ENCODE peak calls at places on chromosome 15, in four cellular contexts. I is ovary; F is astrocyte of the spinal cord; P is CD8-positive, alpha-beta T cell. C is an unnamed sample.

GRCh38 chr15:98547741-98548166 is 100.6 kb upstream of the IGF1R start:
- DNase-seq in P (no peak), I (peak; percentile 58), F (peak; percentile 6), C (no peak)

GRCh38 chr15:41019174-41019573 is 65.9 kb downstream of the CHAC1 start:
- DNase-seq in P (no peak), F (no peak), I (no peak), C (no peak)

GRCh38 chr15:40873625-40874561 is at the start of gene RHOV:
- DNase-seq in F (peak; percentile 35), I (peak; percentile 58), P (peak; percentile 55), C (no peak)

GRCh38 chr15:31004220-31004733 is 12.8 kb upstream of the MTMR10 start:
- DNase-seq in I (no peak), F (no peak), P (no peak), C (no peak)

GRCh38 chr15:46041907-46042306 is 407.1 kb downstream of the SQOR start:
- DNase-seq in F (no peak), P (no peak), I (no peak), C (no peak)

GRCh38 chr15:99239545-99240198 is 9.7 kb downstream of the TTC23 start:
- DNase-seq in I (no peak), P (no peak), F (peak; percentile 11), C (no peak)

GRCh38 chr15:99037646-99038045 is 30.1 kb upstream of the PGPEP1L start:
- DNase-seq in I (no peak), F (no peak), P (no peak), C (no peak)

GRCh38 chr15:25568751-25569150 is 129.9 kb upstream of the UBE3A start:
- DNase-seq in P (no peak), F (no peak), I (no peak), C (no peak)

GRCh38 chr15:99507732-99508571 is 57.8 kb upstream of the MEF2A start:
- DNase-seq in F (peak; percentile 62), P (no peak), I (peak; percentile 67), C (no peak)

GRCh38 chr15:89034305-89034704 is 54.0 kb upstream of the ABHD2 start:
- DNase-seq in F (peak; percentile 23), I (no peak), P (no peak), C (no peak)

GRCh38 chr15:60590935-60591490 is 112.1 kb upstream of the ICE2 start:
- DNase-seq in F (peak; percentile 26), P (peak; percentile 43), I (peak; percentile 75), C (no peak)

GRCh38 chr15:67077641-67078215 is 12.3 kb downstream of the SMAD3 start:
- DNase-seq in F (no peak), P (no peak), I (no peak), C (no peak)

GRCh38 chr15:39574416-39574815 is 6.5 kb upstream of the THBS1 start:
- DNase-seq in I (no peak), P (no peak), F (no peak), C (no peak)

GRCh38 chr15:66783327-66784124 is 81.5 kb downstream of the SMAD6 start:
- DNase-seq in F (no peak), P (no peak), I (no peak), C (no peak)

GRCh38 chr15:101579766-101580165 is 72.4 kb downstream of the TM2D3 start:
- DNase-seq in P (no peak), I (no peak), F (peak; percentile 12), C (peak; percentile 59)

GRCh38 chr15:90266061-90266431 is 574 bp downstream of the NGRN start:
- DNase-seq in P (peak; percentile 42), I (peak; percentile 54), F (no peak), C (no peak)

GRCh38 chr15:26838742-26839460 is 28.0 kb upstream of the GABRA5 start:
- DNase-seq in P (no peak), F (no peak), I (no peak), C (no peak)

GRCh38 chr15:85639752-85640381 is 154.9 kb downstream of the KLHL25 start:
- DNase-seq in P (no peak), I (no peak), F (peak; percentile 70), C (no peak)

GRCh38 chr15:85044251-85044853 is 62.7 kb downstream of the PDE8A start:
- DNase-seq in F (peak; percentile 73), I (peak; percentile 57), P (peak; percentile 50), C (no peak)

GRCh38 chr15:89138999-89139612 is 50.9 kb downstream of the ABHD2 start:
- DNase-seq in I (no peak), F (no peak), P (no peak), C (no peak)

GRCh38 chr15:67137951-67138935 is 72.8 kb downstream of the SMAD3 start:
- DNase-seq in P (no peak), I (no peak), F (peak; percentile 57), C (no peak)

GRCh38 chr15:29622637-29623036 is 199.6 kb downstream of the TJP1 start:
- DNase-seq in F (no peak), P (no peak), I (no peak), C (no peak)

GRCh38 chr15:87752250-87752951 is 504.1 kb downstream of the NTRK3 start:
- DNase-seq in I (no peak), P (no peak), F (peak; percentile 89), C (peak; percentile 85)

GRCh38 chr15:87492321-87492720 is 764.2 kb downstream of the NTRK3 start:
- DNase-seq in I (no peak), F (no peak), P (no peak), C (no peak)

GRCh38 chr15:101063891-101064794 is 145.0 kb downstream of the LRRK1 start:
- DNase-seq in I (peak; percentile 88), F (peak; percentile 27), P (no peak), C (no peak)

GRCh38 chr15:43111354-43111753 is 5.5 kb upstream of the UBR1 start:
- DNase-seq in P (no peak), I (no peak), F (no peak), C (no peak)

DNA sequence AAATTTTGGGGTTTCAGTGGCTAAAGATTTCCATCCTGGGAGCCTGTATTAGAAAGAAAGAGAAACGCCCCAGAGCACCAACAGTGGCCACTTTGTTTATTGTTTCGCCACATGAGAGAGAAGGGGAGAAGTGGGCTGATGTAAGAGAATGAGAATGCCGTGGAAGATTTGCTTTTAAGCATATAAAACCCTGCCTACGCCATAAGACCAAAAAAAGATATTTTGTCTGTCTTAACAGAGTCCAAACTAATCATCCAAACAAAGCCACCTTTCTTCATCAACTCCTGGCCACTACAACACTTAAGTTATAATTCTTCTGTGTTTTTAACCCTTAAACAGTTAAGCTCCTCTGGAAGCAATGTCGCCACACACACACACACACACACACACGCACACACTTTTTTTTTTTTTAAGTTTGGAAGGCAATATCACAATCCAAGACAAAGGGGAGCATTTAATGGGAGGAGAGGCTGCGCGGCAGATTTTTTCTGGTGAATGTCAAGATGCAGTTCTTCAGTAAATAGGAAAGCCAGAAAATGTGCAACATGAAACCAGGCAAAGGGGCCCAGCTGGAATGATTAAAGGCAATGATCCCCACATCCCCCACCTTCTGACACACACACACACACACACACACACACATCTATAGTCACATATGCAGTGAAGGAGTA is 19.3 kb downstream of the EID1 start:
- DNase-seq in I (no peak), F (peak; percentile 83), P (no peak), C (no peak)
- H3K4me3 ChIP-seq in I (no peak overlapping the region), F (peak overlapping the region; percentile 22), P (no peak overlapping the region), C (peak overlapping the region; percentile 22)

GRCh38 chr15:34119291-34119690 is 17.4 kb downstream of the PGBD4 start:
- DNase-seq in F (no peak), P (no peak), I (no peak), C (no peak)
- TF ChIP-seq CTCF in F (no peak), P (no peak), I (no peak), C (no peak)

GRCh38 chr15:51830279-51830806 is 890 bp downstream of the TMOD3 start:
- DNase-seq in I (no peak), F (peak; percentile 79), P (no peak), C (no peak)

GRCh38 chr15:51833782-51834181 is 4.3 kb downstream of the TMOD3 start:
- DNase-seq in F (no peak), P (no peak), I (no peak), C (no peak)

GRCh38 chr15:51829360-51830278 is at the start of gene TMOD3:
- DNase-seq in F (peak; percentile 92), I (peak; percentile 95), P (peak; percentile 87), C (no peak)

GRCh38 chr15:51825701-51826100 is 3.8 kb upstream of the TMOD3 start:
- DNase-seq in F (no peak), P (no peak), I (no peak), C (no peak)

GRCh38 chr15:51828621-51829359 is 663 bp upstream of the TMOD3 start:
- DNase-seq in F (no peak), P (no peak), I (no peak), C (no peak)
- H3K4me3 ChIP-seq in F (peak overlapping the region; percentile 61), P (no peak overlapping the region), I (no peak overlapping the region), C (peak overlapping the region; percentile 97)

DNA sequence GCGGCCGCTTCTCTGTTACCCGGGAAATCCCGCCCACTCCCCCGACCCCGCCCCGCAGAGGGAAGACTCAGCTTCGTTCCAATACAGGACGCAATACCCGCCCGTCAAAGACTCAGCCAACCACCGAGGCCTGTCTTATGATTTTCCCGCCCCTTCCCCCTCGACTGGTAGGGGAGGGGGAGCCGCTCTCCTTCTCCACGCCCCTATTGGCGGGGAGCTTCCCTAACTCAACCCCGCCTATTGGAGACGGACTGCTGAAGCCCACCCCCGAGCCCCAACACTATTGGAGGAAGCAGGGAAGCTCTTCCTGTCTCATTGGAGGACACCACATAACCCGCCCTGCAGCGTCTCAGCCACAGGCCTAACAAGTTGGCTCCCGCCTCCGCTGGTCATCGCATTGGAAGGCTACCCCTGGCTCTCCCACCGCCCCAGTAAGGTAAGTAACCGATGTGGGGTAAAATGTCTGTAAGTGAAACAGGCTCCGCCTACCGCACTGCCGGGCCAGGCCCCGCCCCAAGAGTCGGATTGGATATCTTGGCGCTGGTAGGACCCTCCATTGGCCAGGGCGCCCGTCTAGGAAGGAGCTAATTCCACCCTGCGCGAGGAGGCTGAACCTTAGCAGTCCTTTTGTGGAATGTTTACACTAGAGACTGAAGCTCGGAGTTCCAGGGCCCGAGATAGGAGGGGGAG is at the start of gene SIN3A:
- DNase-seq in F (peak; percentile 100), I (peak; percentile 99), P (peak; percentile 100), C (peak; percentile 99)
- TF ChIP-seq CTCF in F (no peak), I (no peak), P (no peak), C (no peak)

DNA sequence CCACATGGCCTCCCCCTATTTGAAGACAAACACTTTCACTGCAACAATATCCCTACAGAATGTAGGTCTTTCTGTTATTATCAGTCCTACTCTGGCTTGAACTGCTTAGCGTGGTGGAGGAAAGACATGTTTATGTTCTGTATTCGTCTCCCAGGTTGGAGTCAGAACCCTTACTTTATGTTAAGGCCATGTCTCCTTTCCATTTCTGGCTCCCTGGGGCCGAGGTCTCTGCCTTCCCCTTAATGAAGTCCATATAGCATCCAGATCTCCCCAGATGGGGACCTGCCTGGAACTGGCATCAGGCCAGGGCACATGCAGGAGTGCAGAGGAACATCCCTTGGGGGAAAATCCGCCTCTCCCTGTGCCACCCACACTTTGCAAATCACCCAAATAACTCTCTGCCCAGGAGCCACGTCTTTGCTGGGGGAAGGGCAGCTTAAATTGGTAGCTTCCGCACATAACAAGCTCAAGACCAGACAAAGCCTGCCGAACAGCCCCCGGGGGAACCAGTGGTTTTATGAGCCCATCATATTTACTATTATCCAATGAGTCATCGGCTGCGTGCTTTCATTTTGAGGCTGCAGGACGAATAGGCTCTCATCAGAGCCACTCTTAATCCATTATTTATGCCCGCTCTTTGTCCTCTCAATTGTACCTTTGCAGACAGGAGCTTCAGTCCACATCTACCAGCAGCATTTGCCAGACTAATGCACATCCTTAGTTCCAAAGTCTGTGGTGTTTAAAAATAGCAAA is 237.0 kb downstream of the UACA start:
- DNase-seq in I (peak; percentile 47), P (peak; percentile 51), F (peak; percentile 72), C (no peak)
- H3K4me3 ChIP-seq in I (peak overlapping the region; percentile 26), P (no peak overlapping the region), F (no peak overlapping the region), C (no peak overlapping the region)